ENCODE peak calls at places on chromosomes 11 and 22, in six cellular contexts. N is C1 segment of cervical spinal cord; C is stimulated activated naive B cell treated with anti-CD40 and anti-IgM and Interleukin-4, amounts not matched to agents 10 μg/mL and 1 μg/mL and 100 μg/mL, for 72 hours; E is HEK293T; J is H9; D is stimulated activated CD4-positive, alpha-beta T cell treated with anti-CD3 and anti-CD28 coated beads, Interleukin-15, amount 100 ng/mL, for 24 hours. T is an unnamed sample.

GRCh38 chr22:42901790-42902508 is 44.9 kb upstream of the ARFGAP3 start:
- DNase-seq in N (no peak), C (no peak), E (peak; percentile 21), J (no peak), D (no peak), T (no peak)

GRCh38 chr11:118328745-118329144 is 13.8 kb downstream of the CD3D start:
- DNase-seq in N (no peak), C (no peak), E (no peak), J (no peak), D (no peak), T (no peak)

GRCh38 chr11:93542753-93543246 is 391 bp downstream of the SMCO4 start:
- DNase-seq in N (no peak), C (no peak), E (peak; percentile 50), J (peak; percentile 45), D (no peak), T (no peak)

GRCh38 chr11:76588455-76589325 is 81.9 kb downstream of the LRRC32 start:
- DNase-seq in N (no peak), C (peak; percentile 71), E (no peak), J (no peak), D (peak; percentile 76), T (no peak)

GRCh38 chr22:42636506-42636905 is 3.9 kb downstream of the ATP5MGL start:
- DNase-seq in N (no peak), C (no peak), E (no peak), J (no peak), D (no peak), T (no peak)

GRCh38 chr11:297666-298405 is 1.5 kb downstream of the IFITM5 start:
- DNase-seq in N (no peak), C (no peak), E (no peak), J (no peak), D (peak; percentile 51), T (no peak)

GRCh38 chr11:60871378-60872061 is 4.2 kb downstream of the ZP1 start:
- DNase-seq in N (no peak), C (no peak), E (no peak), J (no peak), D (no peak), T (no peak)

GRCh38 chr22:47193606-47194316 is 431.3 kb downstream of the TBC1D22A start:
- DNase-seq in N (no peak), C (no peak), E (no peak), J (no peak), D (no peak), T (no peak)

GRCh38 chr22:22201185-22201924 is 43.2 kb upstream of the VPREB1 start:
- DNase-seq in N (no peak), C (peak; percentile 37), E (peak; percentile 71), J (peak; percentile 60), D (no peak), T (no peak)

GRCh38 chr11:5528495-5528894 is 12.0 kb upstream of the UBQLNL start:
- DNase-seq in N (no peak), C (no peak), E (no peak), J (no peak), D (no peak), T (no peak)

GRCh38 chr11:68256331-68256741 is 15.4 kb downstream of the C11orf24 start:
- DNase-seq in N (no peak), C (no peak), E (no peak), J (no peak), D (no peak), T (no peak)

GRCh38 chr22:44335903-44336803 is 23.4 kb upstream of the SHISAL1 start:
- DNase-seq in N (no peak), C (no peak), E (no peak), J (peak; percentile 42), D (no peak), T (no peak)

GRCh38 chr11:61901353-61901858 is 10.1 kb upstream of the FADS3 start:
- DNase-seq in N (no peak), C (no peak), E (no peak), J (no peak), D (no peak), T (no peak)

GRCh38 chr11:61160487-61161189 is 588 bp downstream of the VPS37C start:
- DNase-seq in N (no peak), C (no peak), E (no peak), J (no peak), D (no peak), T (no peak)

GRCh38 chr11:63680842-63681207 is 475 bp upstream of the RTN3 start:
- DNase-seq in N (peak; percentile 47), C (no peak), E (no peak), J (no peak), D (peak; percentile 42), T (no peak)

GRCh38 chr11:27191061-27191460 is 150.4 kb downstream of the BBOX1 start:
- DNase-seq in N (no peak), C (no peak), E (no peak), J (no peak), D (no peak), T (no peak)

GRCh38 chr11:8352852-8353505 is 89.3 kb upstream of the LMO1 start:
- DNase-seq in N (no peak), C (no peak), E (no peak), J (no peak), D (no peak), T (no peak)

GRCh38 chr22:30426395-30427353 is 1.1 kb downstream of the MTFP1 start:
- DNase-seq in N (peak; percentile 19), C (peak; percentile 75), E (peak; percentile 86), J (peak; percentile 91), D (peak; percentile 95), T (peak; percentile 65)

GRCh38 chr11:44763111-44763820 is 36.5 kb downstream of the TSPAN18 start:
- DNase-seq in N (no peak), C (no peak), E (no peak), J (no peak), D (no peak), T (no peak)

GRCh38 chr11:103051986-103052385 is 40.0 kb downstream of the DCUN1D5 start:
- DNase-seq in N (no peak), C (no peak), E (no peak), J (no peak), D (no peak), T (no peak)

GRCh38 chr22:24141586-24141985 is 39.7 kb upstream of the SUSD2 start:
- DNase-seq in N (no peak), C (no peak), E (no peak), J (no peak), D (peak; percentile 40), T (no peak)

GRCh38 chr11:8775341-8776133 is 92.9 kb downstream of the RPL27A start:
- DNase-seq in N (no peak), C (no peak), E (no peak), J (no peak), D (no peak), T (no peak)

T was measured in SW 1271.